ENCODE peak calls at places on chromosomes 7 and 10, in five cellular contexts. V is pancreas, C is mesothelial cell of epicardium, X is choroid plexus epithelial cell, T is fibroblast of villous mesenchyme. N is an unnamed sample.
A peak's percentile ranks its signal among the peaks of the same experiment; 100 is the strongest.

GRCh38 chr10:18312385-18313145 is 172.3 kb downstream of the CACNB2 start:
- DNase-seq in X (peak; percentile 70), T (peak; percentile 32), V (peak; percentile 13), C (no peak), N (no peak)

GRCh38 chr10:14414901-14415300 is 84.2 kb upstream of the FRMD4A start:
- DNase-seq in X (peak; percentile 49), T (peak; percentile 7), V (no peak), C (no peak), N (no peak)

GRCh38 chr10:80458263-80458625 is 4.1 kb downstream of the TSPAN14 start:
- DNase-seq in C (no peak), V (no peak), T (no peak), X (no peak), N (no peak)

GRCh38 chr7:50092579-50093411 is at the start of gene ZPBP:
- DNase-seq in C (no peak), X (peak; percentile 55), V (peak; percentile 46), T (peak; percentile 25), N (peak; percentile 26)

GRCh38 chr7:23544913-23545354 is 13.2 kb upstream of the TRA2A start:
- DNase-seq in V (no peak), X (peak; percentile 62), T (peak; percentile 27), C (no peak), N (no peak)

GRCh38 chr10:62560207-62560819 is 186.1 kb downstream of the ZNF365 start:
- DNase-seq in T (peak; percentile 89), X (peak; percentile 77), C (no peak), V (no peak), N (no peak)

GRCh38 chr7:151754142-151754590 is 122.7 kb downstream of the PRKAG2 start:
- DNase-seq in V (peak; percentile 71), X (peak; percentile 99), T (peak; percentile 98), C (peak; percentile 87), N (peak; percentile 73)

GRCh38 chr10:110636932-110637557 is 7.1 kb upstream of the RBM20 start:
- DNase-seq in C (no peak), X (no peak), T (no peak), V (no peak), N (no peak)

GRCh38 chr10:19676063-19676462 is 140.2 kb upstream of the PLXDC2 start:
- DNase-seq in X (no peak), C (no peak), V (no peak), T (no peak), N (no peak)

GRCh38 chr7:151210087-151210854 is at the start of gene H2BK1:
- DNase-seq in C (no peak), V (no peak), X (no peak), T (no peak), N (no peak)

GRCh38 chr10:30736685-30737232 is 107.2 kb upstream of the LYZL2 start:
- DNase-seq in V (no peak), C (no peak), T (peak; percentile 99), X (peak; percentile 100), N (no peak)

GRCh38 chr7:2047272-2047581 is 185.5 kb downstream of the MAD1L1 start:
- DNase-seq in X (no peak), V (no peak), C (no peak), T (no peak), N (no peak)

GRCh38 chr10:110843031-110843430 is 28.7 kb upstream of the PDCD4 start:
- DNase-seq in C (no peak), V (no peak), X (no peak), T (no peak), N (no peak)

GRCh38 chr7:6306471-6306870 is 34.0 kb upstream of the CYTH3 start:
- DNase-seq in T (peak; percentile 16), V (no peak), X (peak; percentile 52), C (no peak), N (no peak)

GRCh38 chr10:26432938-26433337 is 5.2 kb upstream of the APBB1IP start:
- DNase-seq in T (no peak), V (no peak), X (no peak), C (no peak), N (no peak)

GRCh38 chr7:23020742-23021401 is 6.9 kb upstream of the HYCC1 start:
- DNase-seq in X (peak; percentile 71), V (no peak), T (peak; percentile 58), C (no peak), N (no peak)

GRCh38 chr10:124606822-124607221 is 137.4 kb downstream of the FAM53B start:
- DNase-seq in V (no peak), C (no peak), T (no peak), X (no peak), N (no peak)

GRCh38 chr7:142478479-142479220 is 220.8 kb upstream of the PRSS58 start:
- DNase-seq in V (peak; percentile 22), X (peak; percentile 80), C (no peak), T (peak; percentile 65), N (no peak)

GRCh38 chr7:12661581-12661980 is 25.9 kb upstream of the ARL4A start:
- DNase-seq in C (no peak), X (no peak), T (no peak), V (no peak), N (no peak)

GRCh38 chr7:81161459-81162075 is 242.7 kb upstream of the SEMA3C start:
- DNase-seq in V (no peak), T (peak; percentile 97), C (no peak), X (peak; percentile 96), N (no peak)

GRCh38 chr10:32207544-32207943 is 139.4 kb downstream of the EPC1 start:
- DNase-seq in X (peak; percentile 66), T (peak; percentile 60), C (no peak), V (peak; percentile 39), N (no peak)

DNA sequence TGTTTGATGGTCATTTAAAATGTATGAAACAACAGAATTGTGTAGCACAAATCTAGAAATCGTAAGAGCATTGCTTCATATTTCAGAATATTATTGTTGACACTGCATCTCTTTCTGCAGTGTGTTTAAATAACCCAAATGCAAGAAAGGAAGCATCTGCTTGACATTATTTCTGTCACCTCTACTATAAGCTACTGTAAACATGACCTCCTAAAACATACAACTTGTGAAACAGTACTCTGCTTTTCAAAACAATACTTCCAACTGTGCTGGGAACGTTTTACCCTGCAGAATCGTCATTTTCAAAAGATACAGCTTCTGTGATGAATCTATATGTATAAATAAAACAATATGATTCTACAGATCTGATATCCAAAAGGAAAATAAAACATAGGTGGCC is 82.0 kb downstream of the RNF133 start:
- DNase-seq in V (no peak), C (no peak), T (peak; percentile 71), X (peak; percentile 63), N (no peak)
- TF ChIP-seq CTCF in V (no peak), C (no peak), T (no peak), X (no peak), N (no peak)

GRCh38 chr10:44312401-44312800 is 72.5 kb downstream of the CXCL12 start:
- DNase-seq in C (no peak), V (no peak), T (no peak), X (no peak), N (no peak)

GRCh38 chr10:44314802-44315460 is 70.0 kb downstream of the CXCL12 start:
- DNase-seq in V (no peak), C (no peak), X (no peak), T (no peak), N (no peak)

GRCh38 chr10:44311563-44311905 is 73.4 kb downstream of the CXCL12 start:
- DNase-seq in X (no peak), T (no peak), C (no peak), V (no peak), N (no peak)

GRCh38 chr10:44316187-44316921 is 68.5 kb downstream of the CXCL12 start:
- DNase-seq in X (no peak), V (peak; percentile 49), T (no peak), C (no peak), N (no peak)

DNA sequence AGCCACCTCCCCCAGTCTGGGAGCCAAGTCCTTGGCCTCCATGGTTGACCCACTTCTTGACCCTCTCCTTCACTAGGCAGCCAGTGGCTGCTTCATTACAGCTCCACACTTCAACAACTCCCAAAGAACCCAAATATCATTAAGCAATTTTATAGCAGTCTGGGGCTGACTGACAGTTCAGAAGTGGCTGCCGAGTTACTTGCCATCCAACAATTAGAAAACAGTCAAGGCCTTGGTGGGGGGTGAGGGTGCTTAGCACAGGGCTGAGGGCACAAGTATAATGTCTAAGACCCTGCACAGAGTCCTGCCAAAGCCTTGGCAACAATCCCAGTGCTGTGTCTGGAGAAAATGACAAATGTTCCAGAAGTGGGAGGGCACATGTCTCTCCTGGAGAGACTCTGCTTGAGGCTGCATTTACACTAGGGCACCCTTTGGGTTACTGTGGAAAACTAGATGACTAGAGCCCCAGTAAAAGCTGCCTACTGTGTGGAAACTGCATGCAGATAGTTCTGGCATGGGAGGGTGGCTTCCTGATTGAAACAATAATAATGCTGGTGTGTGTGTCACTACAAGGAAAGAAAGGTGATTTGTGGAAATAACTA is 71.1 kb downstream of the CXCL12 start:
- DNase-seq in T (no peak), X (no peak), C (no peak), V (no peak), N (no peak)
- TF ChIP-seq CTCF in T (no peak), X (no peak), C (no peak), V (no peak), N (no peak)

GRCh38 chr7:131066635-131067034 is 261.0 kb upstream of the MKLN1 start:
- DNase-seq in C (no peak), T (peak; percentile 81), V (no peak), X (peak; percentile 81), N (no peak)

GRCh38 chr7:131067220-131067619 is 260.5 kb upstream of the MKLN1 start:
- DNase-seq in T (no peak), V (no peak), X (peak; percentile 25), C (no peak), N (no peak)

GRCh38 chr7:131071786-131072504 is 255.7 kb upstream of the MKLN1 start:
- DNase-seq in X (peak; percentile 86), C (no peak), T (peak; percentile 93), V (peak; percentile 83), N (no peak)

GRCh38 chr7:131072505-131073091 is 255.1 kb upstream of the MKLN1 start:
- DNase-seq in V (no peak), X (peak; percentile 50), C (no peak), T (peak; percentile 53), N (no peak)

DNA sequence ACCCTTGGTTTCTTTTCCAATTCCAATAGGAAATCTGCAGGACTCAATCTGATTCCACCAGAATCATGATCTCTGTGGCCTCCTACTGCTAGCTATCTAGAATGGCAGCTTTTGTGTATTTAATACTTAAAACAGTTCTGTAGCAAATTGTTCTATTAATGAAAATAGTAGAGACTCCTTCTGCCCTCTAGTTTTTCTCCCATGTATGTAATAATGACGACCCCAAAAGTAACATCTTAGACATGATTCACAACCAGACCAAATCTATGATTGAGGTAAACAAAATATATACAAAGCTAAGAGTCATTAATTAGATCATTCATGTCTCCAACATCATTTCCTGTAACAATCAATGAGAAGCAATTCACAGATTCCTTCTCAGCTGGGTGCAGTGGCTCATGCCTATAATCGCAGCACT is 259.1 kb upstream of the MKLN1 start:
- DNase-seq in C (no peak), X (peak; percentile 56), T (peak; percentile 46), V (no peak), N (no peak)
- TF ChIP-seq CTCF in C (no peak), X (peak; percentile 55), T (peak; percentile 53), V (no peak), N (no peak)

GRCh38 chr10:34081948-34082347 is 733.1 kb downstream of the PARD3 start:
- DNase-seq in C (no peak), V (no peak), T (no peak), X (no peak), N (no peak)
- TF ChIP-seq CTCF in C (no peak), V (no peak), T (no peak), X (peak; percentile 23), N (peak; percentile 20)

GRCh38 chr7:98174334-98175259 is 36.6 kb upstream of the BHLHA15 start:
- DNase-seq in V (peak; percentile 81), C (no peak), X (no peak), T (no peak), N (no peak)
- TF ChIP-seq CTCF in V (no peak), C (no peak), X (no peak), T (no peak), N (no peak)